ENCODE peak calls at places on chromosomes 11 and 22, in seven cellular contexts. P is IMR-90, S is body of pancreas, K is fibroblast of lung, O is keratinocyte, G is esophagus muscularis mucosa, U is A549. X is an unnamed sample.

GRCh38 chr22:49269371-49269770 is 558.3 kb downstream of the BRD1 start:
- DNase-seq in S (no peak), O (no peak), U (no peak), G (no peak), K (no peak), P (no peak), X (no peak)

GRCh38 chr11:32615422-32615821 is 31.8 kb downstream of the EIF3M start:
- DNase-seq in K (no peak), S (no peak), U (no peak), P (no peak), O (no peak), G (no peak), X (peak; percentile 72)

GRCh38 chr22:32473388-32473952 is 1.1 kb upstream of the FBXO7 start:
- DNase-seq in S (no peak), G (peak; percentile 84), U (peak; percentile 12), K (peak; percentile 47), O (no peak), P (peak; percentile 70), X (peak; percentile 76)

GRCh38 chr22:30205281-30206115 is 41.1 kb downstream of the LIF start:
- DNase-seq in U (peak; percentile 91), S (no peak), O (no peak), P (peak; percentile 100), G (no peak), K (peak; percentile 95), X (peak; percentile 99)

GRCh38 chr22:50306753-50307749 is at the start of gene PLXNB2:
- DNase-seq in K (peak; percentile 79), G (no peak), S (peak; percentile 87), U (peak; percentile 40), P (peak; percentile 80), O (no peak), X (peak; percentile 87)

GRCh38 chr11:27116684-27117083 is 76.1 kb downstream of the BBOX1 start:
- DNase-seq in O (no peak), U (no peak), S (no peak), G (no peak), P (no peak), K (peak; percentile 76), X (peak; percentile 65)

GRCh38 chr11:48182860-48183526 is 33.6 kb upstream of the OR4B1 start:
- DNase-seq in S (no peak), O (no peak), G (no peak), P (no peak), K (no peak), U (no peak), X (no peak)

GRCh38 chr11:113977701-113978100 is 2.8 kb downstream of the HTR3A start:
- DNase-seq in K (no peak), S (no peak), O (no peak), U (no peak), G (no peak), P (no peak), X (no peak)

GRCh38 chr11:95495722-95496121 is 264.7 kb upstream of the SESN3 start:
- DNase-seq in K (no peak), O (no peak), P (no peak), U (no peak), G (peak; percentile 24), S (no peak), X (no peak)

GRCh38 chr11:45988922-45989321 is 66.5 kb downstream of the LARGE2 start:
- DNase-seq in O (no peak), K (no peak), S (no peak), P (no peak), G (no peak), U (no peak), X (no peak)

GRCh38 chr22:17368144-17368726 is 1.0 kb upstream of the CECR2 start:
- DNase-seq in G (no peak), S (no peak), P (no peak), K (no peak), O (no peak), U (no peak), X (no peak)

GRCh38 chr11:79253280-79253679 is 187.6 kb downstream of the TENM4 start:
- DNase-seq in G (no peak), K (no peak), U (no peak), P (no peak), S (no peak), O (no peak), X (no peak)

GRCh38 chr22:35212996-35213395 is 44.3 kb upstream of the HMGXB4 start:
- DNase-seq in O (no peak), G (no peak), U (no peak), P (no peak), K (no peak), S (no peak), X (no peak)

GRCh38 chr11:118922745-118923627 is 2.7 kb downstream of the BCL9L start:
- DNase-seq in K (no peak), U (no peak), O (no peak), P (no peak), G (no peak), S (no peak), X (no peak)

GRCh38 chr11:11510939-11511338 is 110.9 kb downstream of the GALNT18 start:
- DNase-seq in S (peak; percentile 39), G (no peak), P (peak; percentile 17), U (no peak), O (no peak), K (peak; percentile 63), X (no peak)

GRCh38 chr11:134020598-134020997 is 48.3 kb upstream of the JAM3 start:
- DNase-seq in K (no peak), G (no peak), P (no peak), O (no peak), U (no peak), S (no peak), X (no peak)

GRCh38 chr22:48039326-48039725 is 1276.9 kb downstream of the TBC1D22A start:
- DNase-seq in O (no peak), P (no peak), S (no peak), U (no peak), K (no peak), G (peak; percentile 70), X (no peak)

GRCh38 chr22:37431366-37431765 is 4.1 kb upstream of the ELFN2 start:
- DNase-seq in U (no peak), P (peak; percentile 12), G (no peak), K (peak; percentile 69), O (no peak), S (no peak), X (no peak)
- H3K4me3 ChIP-seq in U (no peak overlapping the region), P (no peak overlapping the region), G (no peak overlapping the region), K (no peak overlapping the region), O (no peak overlapping the region), S (no peak overlapping the region), X (no peak overlapping the region)

GRCh38 chr11:67160045-67160444 is 41.0 kb downstream of the KDM2A start:
- DNase-seq in G (no peak), S (no peak), O (no peak), U (no peak), P (no peak), K (no peak), X (no peak)
- TF ChIP-seq CTCF in G (no peak), S (no peak), O (no peak), U (no peak), P (no peak), K (no peak), X (no peak)

DNA sequence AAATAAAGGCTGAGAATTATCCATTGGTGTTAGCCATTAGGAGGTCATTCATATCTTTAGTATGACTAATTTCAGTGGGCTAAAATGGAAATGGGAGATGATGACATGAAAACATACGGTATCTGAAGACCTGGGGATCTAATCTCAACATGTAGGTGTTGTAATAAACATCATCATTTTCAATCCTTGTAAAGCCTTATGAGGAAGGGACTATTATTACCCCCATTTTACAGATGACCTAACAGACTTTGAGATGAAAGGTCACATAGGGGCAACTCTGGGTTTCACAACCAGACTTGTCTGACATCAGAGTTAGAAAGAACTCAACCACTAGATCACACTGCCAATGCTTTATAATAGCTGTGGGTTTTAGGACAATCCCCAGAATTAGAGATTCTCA is 34.8 kb upstream of the TMEM135 start:
- DNase-seq in G (no peak), P (no peak), O (no peak), U (no peak), S (no peak), K (no peak), X (no peak)
- H3K4me3 ChIP-seq in G (no peak overlapping the region), P (no peak overlapping the region), O (no peak overlapping the region), U (no peak overlapping the region), S (no peak overlapping the region), K (no peak overlapping the region), X (no peak overlapping the region)

GRCh38 chr22:18909556-18909955 is 3.4 kb downstream of the DGCR6 start:
- DNase-seq in G (no peak), K (no peak), O (no peak), S (peak; percentile 3), U (no peak), P (no peak), X (no peak)

GRCh38 chr22:18905540-18906409 is at the start of gene DGCR6:
- DNase-seq in K (no peak), O (no peak), U (no peak), G (no peak), S (peak; percentile 2), P (no peak), X (no peak)

GRCh38 chr22:18906896-18907295 is 776 bp downstream of the DGCR6 start:
- DNase-seq in O (no peak), P (no peak), S (peak; percentile 6), U (no peak), K (no peak), G (no peak), X (no peak)
- TF ChIP-seq CTCF in O (no peak), P (no peak), S (no peak), U (no peak), K (no peak), G (no peak), X (no peak)

GRCh38 chr11:2806351-2807058 is 79.1 kb downstream of the CDKN1C start:
- DNase-seq in U (no peak), O (no peak), K (no peak), G (no peak), S (peak; percentile 19), P (no peak), X (no peak)
- H3K4me3 ChIP-seq in U (no peak overlapping the region), O (no peak overlapping the region), K (no peak overlapping the region), G (no peak overlapping the region), S (no peak overlapping the region), P (no peak overlapping the region), X (no peak overlapping the region)

DNA sequence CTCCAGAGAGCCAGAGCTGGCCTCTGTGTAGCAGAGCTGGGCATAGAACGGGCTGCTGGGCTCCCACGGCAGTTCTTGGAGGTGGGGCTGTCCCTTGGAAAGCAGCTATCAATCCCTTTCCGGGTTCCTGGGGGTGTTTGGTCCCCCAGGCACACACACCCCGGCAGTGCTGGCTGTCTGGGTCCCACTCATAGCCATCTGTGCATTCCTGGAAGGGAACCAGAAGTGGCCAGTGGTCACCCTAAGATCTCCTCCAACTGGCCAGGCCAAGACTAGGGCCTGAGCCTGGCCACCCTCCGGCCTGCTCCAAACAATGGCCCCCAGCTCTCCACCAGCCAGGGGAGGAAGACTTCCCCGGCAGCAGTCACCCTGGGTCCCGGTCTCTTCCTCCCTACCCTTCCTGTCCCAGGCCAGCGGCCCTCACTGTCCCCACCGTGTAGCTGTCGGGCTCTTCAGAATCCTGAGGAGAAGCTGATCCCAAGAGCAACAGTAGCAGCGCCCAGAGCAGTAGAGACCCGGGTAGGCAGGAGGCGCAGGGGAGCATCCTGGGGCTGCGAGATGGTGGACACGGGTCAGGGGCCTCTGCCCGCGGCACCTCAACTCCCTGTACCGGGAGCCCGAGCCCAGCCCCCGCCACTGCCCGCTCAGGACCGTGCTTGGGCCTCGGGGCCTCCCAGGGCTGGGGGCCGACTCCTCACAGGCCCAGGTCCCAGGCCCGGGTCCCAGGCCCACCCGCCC is 620 bp downstream of the EFEMP2 start:
- DNase-seq in K (peak; percentile 21), P (no peak), S (no peak), G (no peak), U (no peak), O (no peak), X (no peak)
- TF ChIP-seq CTCF in K (peak; percentile 21), P (peak; percentile 23), S (no peak), G (no peak), U (no peak), O (no peak), X (peak; percentile 27)

GRCh38 chr22:41672780-41673509 is 15.7 kb downstream of the SNU13 start:
- DNase-seq in P (no peak), U (peak; percentile 46), S (no peak), K (no peak), G (no peak), O (no peak), X (no peak)
- H3K4me3 ChIP-seq in P (no peak overlapping the region), U (no peak overlapping the region), S (no peak overlapping the region), K (no peak overlapping the region), G (no peak overlapping the region), O (no peak overlapping the region), X (no peak overlapping the region)

X was measured in fibroblast of pulmonary artery.